ENCODE peak calls at places on chromosomes 12 and 14, in five cellular contexts. Z is upper lobe of left lung, Q is HepG2, K is GM23338, N is GM12878. P is an unnamed sample.

GRCh38 chr12:33322519-33322918 is 117.1 kb downstream of the SYT10 start:
- ATAC-seq in N (no peak), Q (no peak), K (no peak), Z (no peak), P (no peak)

GRCh38 chr12:68462799-68463198 is 130.6 kb upstream of the MDM1 start:
- ATAC-seq in N (peak), K (no peak), Z (no peak), Q (no peak), P (no peak)

GRCh38 chr12:63362801-63363200 is 211.8 kb upstream of the AVPR1A start:
- ATAC-seq in Q (no peak), K (no peak), N (no peak), Z (no peak), P (no peak)

GRCh38 chr12:62933220-62933870 is 1.6 kb downstream of the PPM1H start:
- ATAC-seq in N (no peak), Z (no peak), K (peak), Q (peak), P (no peak)

GRCh38 chr12:90909069-90909676 is 45.8 kb downstream of the CCER1 start:
- ATAC-seq in Z (no peak), K (peak), N (peak), Q (peak), P (no peak)

GRCh38 chr14:74018029-74018703 is 922 bp downstream of the ENTPD5 start:
- ATAC-seq in Z (peak), Q (peak), N (peak), K (no peak), P (peak)

GRCh38 chr14:21060590-21061346 is 3.1 kb downstream of the RNASE8 start:
- ATAC-seq in N (no peak), Z (no peak), Q (peak), K (no peak), P (no peak)

GRCh38 chr14:71833476-71833875 is 98.8 kb upstream of the RGS6 start:
- ATAC-seq in Z (no peak), Q (no peak), N (no peak), K (no peak), P (no peak)

GRCh38 chr12:121980211-121980891 is 41.3 kb upstream of the BCL7A start:
- ATAC-seq in Z (no peak), K (no peak), N (peak), Q (no peak), P (no peak)

GRCh38 chr14:105666420-105666819 is 140.0 kb downstream of the TMEM121 start:
- ATAC-seq in Z (peak), N (no peak), Q (peak), K (no peak), P (no peak)

GRCh38 chr14:69667938-69668336 is 56.5 kb downstream of the SUSD6 start:
- ATAC-seq in K (no peak), Q (no peak), N (peak), Z (no peak), P (no peak)

GRCh38 chr12:66129934-66130266 is 650 bp downstream of the LLPH start:
- ATAC-seq in K (peak), N (peak), Z (peak), Q (peak), P (no peak)

GRCh38 chr14:73758392-73759182 is 44.4 kb upstream of the PNMA1 start:
- ATAC-seq in Z (no peak), N (peak), K (peak), Q (peak), P (no peak)

GRCh38 chr12:108605000-108605689 is 7.3 kb upstream of the TMEM119 start:
- ATAC-seq in Z (no peak), K (no peak), Q (peak), N (peak), P (no peak)

GRCh38 chr14:69547701-69548348 is 26.8 kb downstream of the CCDC177 start:
- ATAC-seq in Z (peak), K (peak), Q (peak), N (peak), P (no peak)

GRCh38 chr14:36509056-36509917 is 10.7 kb downstream of the NKX2-1 start:
- ATAC-seq in Z (no peak), N (no peak), Q (no peak), K (no peak), P (no peak)

GRCh38 chr14:36507847-36508417 is 12.1 kb downstream of the NKX2-1 start:
- ATAC-seq in K (no peak), N (no peak), Q (no peak), Z (no peak), P (no peak)

GRCh38 chr14:36510078-36510799 is 9.8 kb downstream of the NKX2-1 start:
- ATAC-seq in K (no peak), Q (no peak), Z (no peak), N (no peak), P (no peak)

GRCh38 chr14:36506732-36507614 is 13.1 kb downstream of the NKX2-1 start:
- ATAC-seq in Z (peak), K (no peak), Q (no peak), N (no peak), P (no peak)

DNA sequence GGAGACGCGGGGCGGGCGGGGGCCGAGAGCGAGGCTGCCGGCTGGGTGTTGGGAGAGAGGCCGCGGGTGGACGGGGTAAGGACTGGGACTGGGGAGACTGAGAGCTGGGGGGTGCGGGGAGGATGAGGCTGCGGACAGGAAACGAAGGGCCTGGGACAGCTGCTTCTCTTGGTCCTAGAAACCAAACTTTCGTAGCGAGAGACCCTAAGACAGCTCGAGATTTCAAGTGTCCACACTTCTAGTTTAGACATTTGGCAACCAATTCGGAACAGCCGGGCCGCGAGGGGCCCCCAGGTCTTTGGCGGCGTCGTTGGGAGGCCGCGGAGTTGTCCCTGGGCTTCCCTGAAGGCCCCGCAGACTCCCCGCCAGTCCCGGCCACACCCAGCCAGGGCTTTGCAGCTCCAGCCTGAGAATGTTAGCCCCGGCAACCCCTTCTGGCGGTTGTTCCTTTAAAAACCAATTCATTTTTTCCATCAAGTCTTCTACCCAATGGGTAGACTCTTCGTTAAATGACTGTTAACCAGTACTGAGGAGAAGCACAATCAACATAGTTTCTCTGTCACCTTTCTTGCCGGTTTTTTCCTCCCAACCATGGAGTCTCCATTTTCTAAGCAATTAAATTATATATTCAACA is 11.5 kb downstream of the NKX2-1 start:
- ATAC-seq in N (no peak), K (peak), Z (no peak), Q (no peak), P (no peak)
- H3K27ac ChIP-seq in N (no peak), K (no peak), Z (peak), Q (no peak), P (no peak)

GRCh38 chr12:57632898-57633825 is at the start of gene B4GALNT1:
- ATAC-seq in Q (peak), N (peak), Z (peak), K (peak), P (peak)
- TF ChIP-seq POLR2AphosphoS5 in Q (no peak), N (no peak), Z (no peak), K (no peak), P (peak)

GRCh38 chr12:132689227-132689626 is 1.8 kb downstream of the PXMP2 start:
- ATAC-seq in K (no peak), N (no peak), Q (peak), Z (no peak), P (no peak)
- H3K27ac ChIP-seq in K (no peak), N (no peak), Q (peak), Z (no peak), P (no peak)

GRCh38 chr14:68199465-68200145 is 380.0 kb downstream of the RAD51B start:
- ATAC-seq in K (peak), Q (no peak), N (no peak), Z (no peak), P (peak)
- TF ChIP-seq POLR2AphosphoS5 in K (no peak), Q (no peak), N (no peak), Z (no peak), P (peak)

GRCh38 chr12:69999561-69999960 is 174.5 kb downstream of the MYRFL start:
- ATAC-seq in Z (no peak), N (no peak), K (no peak), Q (no peak), P (no peak)
- H3K27ac ChIP-seq in Z (no peak), N (no peak), K (no peak), Q (no peak), P (no peak)

GRCh38 chr14:22547309-22547947 is 41.6 kb downstream of the DAD1 start:
- ATAC-seq in N (no peak), Q (no peak), Z (no peak), K (no peak), P (no peak)
- TF ChIP-seq POLR2AphosphoS5 in N (no peak), Q (no peak), Z (no peak), K (no peak), P (no peak)

GRCh38 chr14:64444984-64445845 is 20.1 kb upstream of the AKAP5 start:
- ATAC-seq in N (peak), Z (no peak), Q (no peak), K (no peak), P (peak)

GRCh38 chr14:64442300-64442988 is 22.9 kb upstream of the AKAP5 start:
- ATAC-seq in N (no peak), K (no peak), Q (no peak), Z (no peak), P (no peak)

GRCh38 chr14:64444140-64444539 is 21.2 kb upstream of the AKAP5 start:
- ATAC-seq in Z (no peak), Q (no peak), K (no peak), N (peak), P (no peak)

GRCh38 chr14:64450255-64450654 is 15.0 kb upstream of the AKAP5 start:
- ATAC-seq in Z (no peak), K (no peak), N (no peak), Q (no peak), P (no peak)

DNA sequence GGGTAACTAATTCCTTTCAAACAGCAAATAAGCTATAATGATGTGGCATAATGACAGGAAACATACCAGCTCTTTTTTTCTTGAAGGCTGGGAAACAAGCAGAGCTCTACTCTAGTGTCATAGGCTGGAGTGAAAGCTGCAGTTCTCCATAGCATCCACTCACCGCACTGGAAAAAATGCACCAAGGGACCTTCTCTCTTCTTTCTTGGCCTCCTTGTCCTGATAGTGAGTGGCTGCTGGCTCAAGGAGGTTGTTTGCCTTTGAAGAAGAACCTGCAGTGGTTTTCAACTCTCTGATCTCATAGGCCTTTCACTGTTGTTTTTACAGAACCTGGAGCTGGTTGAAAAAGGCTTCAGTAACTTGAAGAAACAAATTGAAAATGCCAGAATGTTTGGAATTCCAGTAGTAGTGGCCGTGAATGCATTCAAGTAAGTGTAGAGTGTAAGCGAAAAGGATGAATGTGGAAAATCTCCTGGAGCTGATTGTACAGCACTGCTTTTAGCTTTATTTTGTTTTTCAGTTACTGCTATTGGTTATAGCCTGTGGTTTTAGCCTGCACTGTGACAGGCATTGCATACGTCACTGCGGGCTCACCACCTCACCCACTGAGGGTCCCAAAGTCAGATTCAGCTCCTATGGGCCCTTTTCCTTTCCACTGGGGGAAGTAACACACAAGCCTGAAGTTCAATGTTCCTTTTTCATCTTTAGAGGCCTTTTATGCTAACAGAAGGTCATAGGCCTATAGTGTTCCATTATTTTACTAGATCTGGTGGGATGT is 17.2 kb upstream of the AKAP5 start:
- ATAC-seq in Q (no peak), N (no peak), K (no peak), Z (no peak), P (no peak)
- H3K27ac ChIP-seq in Q (no peak), N (no peak), K (peak), Z (no peak), P (no peak)

DNA sequence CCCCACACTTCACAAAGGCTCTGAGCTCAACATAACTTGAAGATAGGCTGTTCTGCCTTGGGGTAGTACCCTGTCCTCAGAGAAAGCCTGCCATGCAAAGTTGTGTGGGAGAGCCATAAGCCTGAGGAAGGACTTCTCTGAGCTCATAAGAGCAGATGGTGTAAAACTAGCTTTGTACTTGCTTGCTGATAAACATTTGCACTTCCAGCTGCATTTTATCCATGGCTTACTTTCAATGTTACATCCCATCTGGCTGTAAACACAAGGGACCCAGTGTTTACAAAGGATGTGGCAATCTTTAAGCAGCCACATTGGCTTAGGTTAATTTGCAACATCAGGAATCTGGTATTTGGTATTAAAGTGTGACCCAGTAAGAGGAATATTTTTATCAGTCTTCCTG is 258.1 kb downstream of the IPO8 start:
- ATAC-seq in Q (peak), Z (no peak), K (no peak), N (no peak), P (peak)
- TF ChIP-seq POLR2AphosphoS5 in Q (no peak), Z (no peak), K (no peak), N (no peak), P (peak)

GRCh38 chr14:50061664-50062437 is 54.5 kb downstream of the VCPKMT start:
- ATAC-seq in Z (peak), N (peak), K (peak), Q (peak), P (peak)
- H3K27ac ChIP-seq in Z (peak), N (peak), K (peak), Q (peak), P (peak)

DNA sequence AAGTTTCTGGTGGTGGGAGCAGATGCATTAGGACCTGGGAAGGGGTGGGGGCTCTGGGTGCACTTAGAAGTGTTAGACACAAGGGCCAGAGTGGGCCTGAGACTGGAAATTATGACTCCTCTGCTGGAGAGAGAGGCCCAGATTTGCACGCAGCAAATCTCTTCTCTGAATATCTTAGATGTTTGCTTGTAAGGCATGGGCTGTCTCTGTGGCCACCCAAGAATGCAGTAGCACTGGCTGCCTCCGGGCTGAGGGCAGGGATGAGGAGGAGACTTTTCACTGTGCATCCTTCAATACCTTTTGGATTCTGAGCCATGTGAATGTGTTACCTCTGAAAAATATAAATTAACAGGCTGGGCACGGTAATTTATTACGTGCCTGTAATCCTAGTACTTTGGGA is 14.0 kb upstream of the RABGGTA start:
- ATAC-seq in K (no peak), N (no peak), Z (no peak), Q (peak), P (no peak)
- TF ChIP-seq POLR2AphosphoS5 in K (no peak), N (no peak), Z (no peak), Q (no peak), P (no peak)